ENCODE peak calls at places on chromosome 13, in four cellular contexts. A, J, R and I are unnamed samples.

GRCh38 chr13:110195547-110196485 is 111.1 kb downstream of the COL4A1 start:
- DNase-seq in A (no peak), J (peak; percentile 40), R (no peak), I (no peak)

GRCh38 chr13:93875527-93875926 is 604.0 kb downstream of the DCT start:
- DNase-seq in A (no peak), J (peak; percentile 82), R (no peak), I (no peak)

GRCh38 chr13:106888148-106888547 is 320.2 kb upstream of the ARGLU1 start:
- DNase-seq in A (no peak), J (no peak), R (no peak), I (no peak)

GRCh38 chr13:33611016-33611805 is 206.7 kb upstream of the RFC3 start:
- DNase-seq in A (no peak), J (peak; percentile 64), R (peak; percentile 40), I (peak; percentile 87)

GRCh38 chr13:74264333-74264732 is 130.1 kb upstream of the KLF12 start:
- DNase-seq in A (no peak), J (no peak), R (no peak), I (no peak)

GRCh38 chr13:104006625-104007061 is 940.4 kb upstream of the SLC10A2 start:
- DNase-seq in A (no peak), J (peak; percentile 50), R (no peak), I (no peak)

GRCh38 chr13:94641432-94641941 is 39.8 kb downstream of the GPR180 start:
- DNase-seq in A (no peak), J (peak; percentile 86), R (no peak), I (no peak)

GRCh38 chr13:48600374-48601364 is 53.1 kb upstream of the CYSLTR2 start:
- DNase-seq in A (no peak), J (peak; percentile 71), R (no peak), I (peak; percentile 7)

GRCh38 chr13:28204690-28205443 is 66.5 kb downstream of the PAN3 start:
- DNase-seq in A (no peak), J (no peak), R (no peak), I (no peak)

GRCh38 chr13:44425041-44425814 is 51.6 kb downstream of the SERP2 start:
- DNase-seq in A (no peak), J (no peak), R (no peak), I (peak; percentile 55)

GRCh38 chr13:34577051-34577450 is 365.0 kb upstream of the NBEA start:
- DNase-seq in A (no peak), J (no peak), R (no peak), I (no peak)

GRCh38 chr13:70732611-70733010 is 624.4 kb upstream of the KLHL1 start:
- DNase-seq in A (no peak), J (no peak), R (no peak), I (no peak)

GRCh38 chr13:51721485-51721884 is 82.5 kb downstream of the DHRS12 start:
- DNase-seq in A (no peak), J (no peak), R (no peak), I (no peak)

GRCh38 chr13:67932991-67933390 is 702.9 kb upstream of the PCDH9 start:
- DNase-seq in A (no peak), J (no peak), R (no peak), I (no peak)

GRCh38 chr13:56338421-56338820 is 802.3 kb upstream of the PRR20A start:
- DNase-seq in A (no peak), J (no peak), R (no peak), I (no peak)

GRCh38 chr13:25171517-25172302 is at the start of gene AMER2:
- DNase-seq in A (no peak), J (no peak), R (peak; percentile 42), I (peak; percentile 80)

GRCh38 chr13:113962386-113962785 is 11.5 kb downstream of the C13orf46 start:
- DNase-seq in A (no peak), J (no peak), R (no peak), I (no peak)

GRCh38 chr13:113965383-113965874 is 8.4 kb downstream of the C13orf46 start:
- DNase-seq in A (no peak), J (no peak), R (no peak), I (no peak)

GRCh38 chr13:113964251-113964995 is 9.5 kb downstream of the C13orf46 start:
- DNase-seq in A (no peak), J (no peak), R (no peak), I (no peak)

GRCh38 chr13:113963376-113963775 is 10.5 kb downstream of the C13orf46 start:
- DNase-seq in A (no peak), J (no peak), R (no peak), I (no peak)

DNA sequence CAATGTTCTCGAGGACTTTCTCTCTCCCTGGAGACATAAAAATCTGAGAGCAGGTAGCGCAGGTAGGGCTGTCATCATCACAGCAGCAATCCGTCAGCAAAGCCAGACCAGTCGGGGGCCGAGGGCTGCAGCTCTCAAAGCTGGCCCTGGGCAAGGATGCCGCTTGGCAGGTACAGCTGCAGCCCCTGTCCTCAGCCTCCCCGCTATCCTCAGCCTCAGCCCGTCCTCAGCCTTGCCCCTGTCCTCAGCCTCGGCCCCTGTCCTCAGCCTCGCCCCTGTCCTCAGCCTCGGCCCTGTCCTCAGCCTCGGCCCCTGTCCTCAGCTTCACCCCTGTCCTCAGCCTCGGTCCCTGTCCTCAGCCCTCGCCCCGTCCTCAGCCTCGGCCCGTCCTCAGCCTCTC is 10.9 kb downstream of the C13orf46 start:
- DNase-seq in A (no peak), J (no peak), R (no peak), I (no peak)
- TF ChIP-seq CTCF in A (no peak), J (no peak), R (no peak), I (no peak)

GRCh38 chr13:98307392-98307743 is 130.3 kb upstream of the RNF113B start:
- DNase-seq in A (no peak), J (no peak), R (peak; percentile 36), I (no peak)

GRCh38 chr13:98309569-98310335 is 132.7 kb upstream of the RNF113B start:
- DNase-seq in A (no peak), J (no peak), R (no peak), I (no peak)

GRCh38 chr13:98307744-98308524 is 130.9 kb upstream of the RNF113B start:
- DNase-seq in A (no peak), J (peak; percentile 88), R (peak; percentile 59), I (no peak)

GRCh38 chr13:98310485-98311199 is 133.6 kb upstream of the RNF113B start:
- DNase-seq in A (no peak), J (no peak), R (no peak), I (no peak)

GRCh38 chr13:98308525-98308911 is 131.4 kb upstream of the RNF113B start:
- DNase-seq in A (no peak), J (no peak), R (no peak), I (no peak)
- H3K27ac ChIP-seq in A (peak overlapping the region; percentile 36), J (peak overlapping the region; percentile 96), R (peak overlapping the region; percentile 33), I (peak overlapping the region; percentile 2)

DNA sequence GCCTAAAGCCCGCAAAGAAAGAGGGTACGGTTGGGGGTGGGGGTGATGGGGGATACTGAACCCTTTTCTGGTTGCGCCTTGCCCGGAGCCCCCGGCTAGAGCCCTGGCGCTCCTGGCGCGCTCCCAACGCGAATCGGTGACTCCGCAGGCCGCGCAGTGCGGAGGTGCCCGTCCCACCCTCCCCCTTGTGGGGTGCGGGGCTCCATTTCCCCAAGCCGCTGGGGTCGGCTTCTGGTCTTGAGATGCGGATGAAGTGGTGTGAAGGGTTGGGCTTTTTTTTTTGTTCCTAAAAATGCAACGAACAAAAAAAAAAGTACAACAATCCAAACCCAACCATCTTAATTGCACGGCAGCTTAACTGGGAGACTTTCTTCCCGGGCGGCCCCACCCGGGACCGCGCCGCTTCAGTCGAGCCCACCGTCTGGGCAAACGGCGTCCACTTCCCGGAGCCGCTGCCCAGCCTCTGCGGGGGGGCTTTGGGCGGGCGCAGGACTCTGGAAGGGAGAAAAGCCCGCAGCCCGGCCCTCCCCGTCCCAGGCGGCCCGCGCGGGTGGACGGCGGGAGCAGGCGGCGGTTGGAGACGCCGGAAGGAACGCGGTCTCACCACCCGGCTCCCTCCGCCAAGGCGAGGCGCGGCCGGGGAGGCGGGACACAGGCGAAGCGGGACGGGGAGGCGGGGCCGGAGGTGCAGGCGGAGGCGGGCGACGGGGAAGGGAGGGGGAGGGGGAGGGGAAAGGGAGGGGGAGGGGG is 501 bp upstream of the TRIM13 start:
- DNase-seq in A (peak; percentile 90), J (peak; percentile 90), R (peak; percentile 95), I (peak; percentile 95)
- TF ChIP-seq POLR2A in A (peak; percentile 50), J (peak; percentile 73), R (peak; percentile 73), I (peak; percentile 77)

GRCh38 chr13:92716749-92717148 is 509.9 kb upstream of the GPC6 start:
- DNase-seq in A (no peak), J (peak; percentile 19), R (no peak), I (no peak)
- TF ChIP-seq CTCF in A (no peak), J (peak; percentile 60), R (no peak), I (no peak)

GRCh38 chr13:29454931-29455481 is 140.5 kb downstream of the SLC7A1 start:
- DNase-seq in A (no peak), J (peak; percentile 7), R (no peak), I (peak; percentile 34)

GRCh38 chr13:29459818-29460335 is 135.6 kb downstream of the SLC7A1 start:
- DNase-seq in A (no peak), J (no peak), R (no peak), I (no peak)

GRCh38 chr13:29456419-29456818 is 139.1 kb downstream of the SLC7A1 start:
- DNase-seq in A (no peak), J (no peak), R (no peak), I (no peak)

GRCh38 chr13:29458419-29458818 is 137.1 kb downstream of the SLC7A1 start:
- DNase-seq in A (no peak), J (no peak), R (no peak), I (no peak)

GRCh38 chr13:29457299-29457698 is 138.2 kb downstream of the SLC7A1 start:
- DNase-seq in A (no peak), J (peak; percentile 79), R (no peak), I (no peak)
- H3K27ac ChIP-seq in A (peak overlapping the region; percentile 49), J (no peak overlapping the region), R (no peak overlapping the region), I (no peak overlapping the region)

DNA sequence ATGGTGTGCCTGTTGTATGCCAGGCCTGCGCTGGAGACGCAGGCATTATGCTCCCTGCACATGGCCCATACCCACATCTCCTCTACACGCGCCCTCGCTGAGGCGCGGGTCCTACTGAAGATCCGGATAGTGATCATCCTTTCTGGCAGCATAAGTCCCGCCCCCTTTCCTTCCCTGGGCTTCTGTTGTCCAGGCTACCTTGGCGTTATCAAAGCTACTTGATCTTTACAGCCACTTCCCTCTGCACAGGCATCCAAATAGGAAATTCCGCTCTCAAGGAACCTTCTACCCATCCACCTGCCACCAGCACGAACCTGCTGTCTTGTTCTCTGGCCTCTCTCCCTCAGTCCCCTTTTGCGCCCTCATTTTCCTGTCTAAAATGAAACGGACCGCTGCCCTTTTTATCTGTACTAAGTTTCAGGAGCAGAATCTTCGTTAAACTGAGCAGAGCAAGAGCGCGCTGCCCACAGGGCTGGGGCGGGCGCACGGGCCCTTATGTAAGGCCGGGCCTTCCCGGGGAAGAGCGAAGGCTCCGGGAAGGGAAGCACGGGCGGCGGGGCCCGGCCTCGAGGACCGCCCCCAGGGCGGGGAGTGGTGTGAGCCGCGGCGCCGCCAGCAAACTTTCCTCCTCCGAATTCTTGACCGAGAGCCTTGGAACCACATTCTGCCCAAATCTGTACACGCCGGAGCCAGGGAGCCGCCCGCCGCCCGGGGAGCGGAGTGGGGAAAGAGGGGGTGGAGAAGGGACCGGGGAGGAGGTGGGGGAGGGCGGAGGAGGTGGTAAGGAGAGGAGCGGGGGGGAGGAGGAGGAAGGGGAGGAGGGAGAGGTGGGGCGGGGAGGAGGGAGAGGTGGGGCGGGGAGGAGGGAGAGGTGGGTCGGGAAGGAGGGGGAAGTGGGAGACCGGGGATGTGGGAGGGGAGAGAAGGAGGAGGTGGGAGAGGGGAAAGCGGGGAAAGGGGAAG is 919 bp upstream of the UBE2L5 start:
- DNase-seq in A (peak; percentile 77), J (peak; percentile 80), R (peak; percentile 90), I (peak; percentile 95)
- TF ChIP-seq POLR2A in A (peak; percentile 58), J (no peak), R (peak; percentile 67), I (peak; percentile 85)